ENCODE peak calls at places on chromosome 19, in ten cellular contexts. One of them, this sample, is unnamed.

GRCh38 chr19:389935-390289 is 19.0 kb downstream of the C2CD4C start:
- DNase-seq in breast epithelium: no peak
- DNase-seq in Panc1: no peak
- DNase-seq in neural crest cell: no peak
- DNase-seq in lower leg skin: no peak
- DNase-seq in brain microvascular endothelial cell: no peak
- DNase-seq in WTC11: no peak
- DNase-seq in osteocyte: no peak
- DNase-seq in GM20000: no peak
- DNase-seq in GM12865: no peak
- DNase-seq in this sample: no peak

GRCh38 chr19:45355402-45355801 is 14.9 kb downstream of the KLC3 start:
- DNase-seq in breast epithelium: no peak
- DNase-seq in Panc1: no peak
- DNase-seq in neural crest cell: no peak
- DNase-seq in lower leg skin: no peak
- DNase-seq in brain microvascular endothelial cell: no peak
- DNase-seq in WTC11: no peak
- DNase-seq in osteocyte: no peak
- DNase-seq in GM20000: no peak
- DNase-seq in GM12865: no peak
- DNase-seq in this sample: no peak

GRCh38 chr19:50488795-50489194 is 12.1 kb upstream of the GARIN5A start:
- DNase-seq in breast epithelium: no peak
- DNase-seq in Panc1: no peak
- DNase-seq in neural crest cell: no peak
- DNase-seq in lower leg skin: no peak
- DNase-seq in brain microvascular endothelial cell: no peak
- DNase-seq in WTC11: no peak
- DNase-seq in osteocyte: no peak
- DNase-seq in GM20000: no peak
- DNase-seq in GM12865: no peak
- DNase-seq in this sample: no peak

GRCh38 chr19:2154587-2155075 is 3.3 kb upstream of the AP3D1 start:
- DNase-seq in breast epithelium: no peak
- DNase-seq in Panc1: no peak
- DNase-seq in neural crest cell: no peak
- DNase-seq in lower leg skin: no peak
- DNase-seq in brain microvascular endothelial cell: no peak
- DNase-seq in WTC11: no peak
- DNase-seq in osteocyte: no peak
- DNase-seq in GM20000: no peak
- DNase-seq in GM12865: no peak
- DNase-seq in this sample: peak

GRCh38 chr19:2315818-2316353 is 7.9 kb upstream of the LINGO3 start:
- DNase-seq in breast epithelium: no peak
- DNase-seq in Panc1: no peak
- DNase-seq in neural crest cell: peak
- DNase-seq in lower leg skin: no peak
- DNase-seq in brain microvascular endothelial cell: peak
- DNase-seq in WTC11: peak
- DNase-seq in osteocyte: peak
- DNase-seq in GM20000: peak
- DNase-seq in GM12865: peak
- DNase-seq in this sample: no peak

GRCh38 chr19:41276231-41276630 is 12.1 kb downstream of the HNRNPUL1 start:
- DNase-seq in breast epithelium: no peak
- DNase-seq in Panc1: no peak
- DNase-seq in neural crest cell: no peak
- DNase-seq in lower leg skin: no peak
- DNase-seq in brain microvascular endothelial cell: no peak
- DNase-seq in WTC11: no peak
- DNase-seq in osteocyte: no peak
- DNase-seq in GM20000: no peak
- DNase-seq in GM12865: no peak
- DNase-seq in this sample: peak

GRCh38 chr19:58434217-58434616 is 5.7 kb downstream of the ZNF132 start:
- DNase-seq in breast epithelium: no peak
- DNase-seq in Panc1: no peak
- DNase-seq in neural crest cell: no peak
- DNase-seq in lower leg skin: no peak
- DNase-seq in brain microvascular endothelial cell: no peak
- DNase-seq in WTC11: no peak
- DNase-seq in osteocyte: no peak
- DNase-seq in GM20000: no peak
- DNase-seq in GM12865: no peak
- DNase-seq in this sample: no peak

GRCh38 chr19:55460670-55461258 is 678 bp downstream of the ISOC2 start:
- DNase-seq in breast epithelium: peak
- DNase-seq in Panc1: no peak
- DNase-seq in neural crest cell: peak
- DNase-seq in lower leg skin: peak
- DNase-seq in brain microvascular endothelial cell: peak
- DNase-seq in WTC11: peak
- DNase-seq in osteocyte: no peak
- DNase-seq in GM20000: peak
- DNase-seq in GM12865: peak
- DNase-seq in this sample: peak

GRCh38 chr19:42762782-42763181 is 2.7 kb downstream of the PSG8 start:
- DNase-seq in breast epithelium: no peak
- DNase-seq in Panc1: no peak
- DNase-seq in neural crest cell: no peak
- DNase-seq in lower leg skin: no peak
- DNase-seq in brain microvascular endothelial cell: no peak
- DNase-seq in WTC11: no peak
- DNase-seq in osteocyte: no peak
- DNase-seq in GM20000: no peak
- DNase-seq in GM12865: no peak
- DNase-seq in this sample: no peak

GRCh38 chr19:32458500-32459123 is 53.0 kb downstream of the DPY19L3 start:
- DNase-seq in breast epithelium: no peak
- DNase-seq in Panc1: no peak
- DNase-seq in neural crest cell: no peak
- DNase-seq in lower leg skin: no peak
- DNase-seq in brain microvascular endothelial cell: peak
- DNase-seq in WTC11: no peak
- DNase-seq in osteocyte: no peak
- DNase-seq in GM20000: peak
- DNase-seq in GM12865: peak
- DNase-seq in this sample: no peak

GRCh38 chr19:17402982-17403855 is 2.2 kb downstream of the BST2 start:
- DNase-seq in breast epithelium: no peak
- DNase-seq in Panc1: no peak
- DNase-seq in neural crest cell: peak
- DNase-seq in lower leg skin: no peak
- DNase-seq in brain microvascular endothelial cell: peak
- DNase-seq in WTC11: peak
- DNase-seq in osteocyte: no peak
- DNase-seq in GM20000: peak
- DNase-seq in GM12865: peak
- DNase-seq in this sample: peak

GRCh38 chr19:53015159-53015558 is 1.4 kb downstream of the ERVV-1 start:
- DNase-seq in breast epithelium: no peak
- DNase-seq in Panc1: no peak
- DNase-seq in neural crest cell: no peak
- DNase-seq in lower leg skin: no peak
- DNase-seq in brain microvascular endothelial cell: no peak
- DNase-seq in WTC11: no peak
- DNase-seq in osteocyte: no peak
- DNase-seq in GM20000: no peak
- DNase-seq in GM12865: no peak
- DNase-seq in this sample: no peak

GRCh38 chr19:53015730-53016129 is 2.0 kb downstream of the ERVV-1 start:
- DNase-seq in breast epithelium: no peak
- DNase-seq in Panc1: no peak
- DNase-seq in neural crest cell: no peak
- DNase-seq in lower leg skin: peak
- DNase-seq in brain microvascular endothelial cell: no peak
- DNase-seq in WTC11: no peak
- DNase-seq in osteocyte: no peak
- DNase-seq in GM20000: no peak
- DNase-seq in GM12865: no peak
- DNase-seq in this sample: no peak

DNA sequence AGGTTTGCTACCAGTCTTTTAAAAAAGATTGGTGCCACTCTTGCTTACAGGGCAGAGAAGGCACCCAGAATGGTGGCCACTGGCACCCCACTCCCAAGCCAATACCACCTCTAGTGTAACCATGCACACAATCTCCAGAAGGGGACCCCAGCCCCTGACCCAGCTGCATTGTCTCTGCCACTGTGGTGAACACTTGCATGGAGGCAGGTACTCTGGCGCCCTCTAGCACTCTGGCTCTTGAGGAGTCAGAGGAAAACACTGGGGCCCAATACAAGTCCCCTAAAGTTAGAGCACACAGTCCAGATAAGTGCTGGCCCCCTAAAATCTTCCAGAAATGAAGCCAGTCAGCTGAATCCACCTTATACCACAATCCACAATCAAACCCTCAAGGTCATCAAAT is 6.0 kb downstream of the ERVV-1 start:
- DNase-seq in breast epithelium: no peak
- DNase-seq in Panc1: no peak
- DNase-seq in neural crest cell: no peak
- DNase-seq in lower leg skin: peak
- DNase-seq in brain microvascular endothelial cell: no peak
- DNase-seq in WTC11: peak
- DNase-seq in osteocyte: no peak
- DNase-seq in GM20000: no peak
- DNase-seq in GM12865: no peak
- DNase-seq in this sample: no peak
- TF ChIP-seq CTCF in breast epithelium: no peak
- TF ChIP-seq CTCF in Panc1: peak
- TF ChIP-seq CTCF in neural crest cell: no peak
- TF ChIP-seq CTCF in lower leg skin: no peak
- TF ChIP-seq CTCF in brain microvascular endothelial cell: no peak
- TF ChIP-seq CTCF in WTC11: peak
- TF ChIP-seq CTCF in osteocyte: no peak
- TF ChIP-seq CTCF in GM20000: no peak
- TF ChIP-seq CTCF in GM12865: no peak
- TF ChIP-seq CTCF in this sample: no peak

DNA sequence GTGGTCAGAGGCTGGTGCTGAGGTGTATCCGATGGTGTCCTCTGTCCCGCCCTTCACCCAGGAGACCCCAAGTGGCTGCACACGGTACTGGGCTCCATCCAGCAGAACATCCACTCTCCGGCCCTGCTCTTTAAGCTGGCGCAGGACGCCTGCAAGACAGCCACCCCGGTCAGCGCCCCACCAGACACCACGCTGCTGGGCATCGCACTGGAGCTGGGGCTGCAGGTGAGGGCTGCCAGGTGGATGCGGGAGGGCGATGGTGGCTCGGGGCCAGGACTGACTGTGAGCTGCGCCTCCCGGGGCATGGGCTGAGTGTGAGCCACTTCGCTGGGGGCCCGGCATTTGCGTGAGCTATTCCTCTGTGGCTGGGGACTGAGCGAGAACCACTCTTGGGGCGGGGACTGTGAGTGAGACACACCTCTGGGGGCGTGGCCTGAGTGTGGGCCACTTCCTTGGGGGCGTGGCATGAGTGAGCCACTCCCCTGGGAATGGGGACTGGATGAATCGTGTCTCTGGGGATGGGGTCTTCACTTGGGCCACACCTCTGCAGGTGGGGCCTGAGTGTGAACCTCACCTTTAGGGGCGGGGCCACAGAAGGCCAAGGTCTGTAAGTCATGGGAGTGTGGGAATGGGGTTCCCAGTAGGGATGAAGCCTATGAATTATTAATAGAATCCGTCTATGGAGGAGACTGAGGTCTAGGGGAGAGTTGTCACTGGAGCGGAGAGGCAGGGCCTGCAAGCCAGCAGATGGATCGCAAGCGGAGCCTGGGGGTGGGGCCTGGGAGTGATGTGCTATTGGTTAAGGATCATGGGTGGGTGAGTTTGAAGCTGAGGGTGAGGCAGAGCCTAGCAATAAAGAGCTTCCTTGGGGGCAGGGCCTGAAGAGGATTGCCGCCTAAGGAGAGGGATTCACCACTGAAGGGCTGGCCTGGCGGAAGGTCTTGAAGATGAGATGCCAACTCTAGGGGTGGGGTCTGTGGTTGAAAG is 30.5 kb downstream of the ZSWIM4 start:
- DNase-seq in breast epithelium: no peak
- DNase-seq in Panc1: no peak
- DNase-seq in neural crest cell: no peak
- DNase-seq in lower leg skin: no peak
- DNase-seq in brain microvascular endothelial cell: no peak
- DNase-seq in WTC11: peak
- DNase-seq in osteocyte: no peak
- DNase-seq in GM20000: no peak
- DNase-seq in GM12865: no peak
- DNase-seq in this sample: peak
- TF ChIP-seq CTCF in breast epithelium: no peak
- TF ChIP-seq CTCF in Panc1: no peak
- TF ChIP-seq CTCF in neural crest cell: no peak
- TF ChIP-seq CTCF in lower leg skin: no peak
- TF ChIP-seq CTCF in brain microvascular endothelial cell: peak
- TF ChIP-seq CTCF in WTC11: peak
- TF ChIP-seq CTCF in osteocyte: no peak
- TF ChIP-seq CTCF in GM20000: no peak
- TF ChIP-seq CTCF in GM12865: peak
- TF ChIP-seq CTCF in this sample: no peak

GRCh38 chr19:57050863-57051262 is 68.9 kb upstream of the USP29 start:
- DNase-seq in breast epithelium: no peak
- DNase-seq in Panc1: no peak
- DNase-seq in neural crest cell: no peak
- DNase-seq in lower leg skin: no peak
- DNase-seq in brain microvascular endothelial cell: no peak
- DNase-seq in WTC11: no peak
- DNase-seq in osteocyte: no peak
- DNase-seq in GM20000: no peak
- DNase-seq in GM12865: no peak
- DNase-seq in this sample: no peak
- TF ChIP-seq CTCF in breast epithelium: no peak
- TF ChIP-seq CTCF in Panc1: no peak
- TF ChIP-seq CTCF in neural crest cell: no peak
- TF ChIP-seq CTCF in lower leg skin: no peak
- TF ChIP-seq CTCF in brain microvascular endothelial cell: no peak
- TF ChIP-seq CTCF in WTC11: no peak
- TF ChIP-seq CTCF in osteocyte: no peak
- TF ChIP-seq CTCF in GM20000: no peak
- TF ChIP-seq CTCF in GM12865: no peak
- TF ChIP-seq CTCF in this sample: no peak

GRCh38 chr19:23758187-23759074 is at the start of gene ZNF681:
- DNase-seq in breast epithelium: peak
- DNase-seq in Panc1: peak
- DNase-seq in neural crest cell: peak
- DNase-seq in lower leg skin: peak
- DNase-seq in brain microvascular endothelial cell: peak
- DNase-seq in WTC11: peak
- DNase-seq in osteocyte: peak
- DNase-seq in GM20000: peak
- DNase-seq in GM12865: peak
- DNase-seq in this sample: no peak
- TF ChIP-seq CTCF in breast epithelium: peak
- TF ChIP-seq CTCF in Panc1: no peak
- TF ChIP-seq CTCF in neural crest cell: peak
- TF ChIP-seq CTCF in lower leg skin: no peak
- TF ChIP-seq CTCF in brain microvascular endothelial cell: peak
- TF ChIP-seq CTCF in WTC11: no peak
- TF ChIP-seq CTCF in osteocyte: peak
- TF ChIP-seq CTCF in GM20000: no peak
- TF ChIP-seq CTCF in GM12865: no peak
- TF ChIP-seq CTCF in this sample: no peak

This sample was measured in MCF 10A.